ENCODE peak calls at places on chromosomes 11 and 22, in four cellular contexts. One of them, this sample, is unnamed.

GRCh38 chr11:73389902-73390301 is 13.7 kb downstream of the RELT start:
- DNase-seq in coronary artery: no peak
- DNase-seq in DMS153: no peak
- DNase-seq in nucleus accumbens: no peak
- DNase-seq in this sample: no peak

GRCh38 chr11:122784325-122785155 is 53.8 kb upstream of the CRTAM start:
- DNase-seq in coronary artery: no peak
- DNase-seq in DMS153: no peak
- DNase-seq in nucleus accumbens: no peak
- DNase-seq in this sample: no peak

GRCh38 chr11:114275295-114275694 is 20.9 kb upstream of the NNMT start:
- DNase-seq in DMS153: no peak
- DNase-seq in nucleus accumbens: no peak
- DNase-seq in coronary artery: peak
- DNase-seq in this sample: no peak

GRCh38 chr11:117930668-117931330 is 1.6 kb upstream of the TMPRSS13 start:
- DNase-seq in coronary artery: no peak
- DNase-seq in nucleus accumbens: no peak
- DNase-seq in DMS153: no peak
- DNase-seq in this sample: peak

GRCh38 chr11:111591187-111591960 is 10.9 kb upstream of the SIK2 start:
- DNase-seq in DMS153: no peak
- DNase-seq in coronary artery: no peak
- DNase-seq in nucleus accumbens: no peak
- DNase-seq in this sample: no peak

GRCh38 chr22:44906248-44906936 is 103.4 kb downstream of the PHF21B start:
- DNase-seq in coronary artery: peak
- DNase-seq in nucleus accumbens: no peak
- DNase-seq in DMS153: no peak
- DNase-seq in this sample: no peak

GRCh38 chr11:72758690-72759389 is 6.6 kb upstream of the ARAP1 start:
- DNase-seq in DMS153: peak
- DNase-seq in nucleus accumbens: no peak
- DNase-seq in coronary artery: no peak
- DNase-seq in this sample: no peak

GRCh38 chr11:10261821-10262220 is 32.2 kb downstream of the SBF2 start:
- DNase-seq in DMS153: no peak
- DNase-seq in nucleus accumbens: no peak
- DNase-seq in coronary artery: no peak
- DNase-seq in this sample: no peak

GRCh38 chr11:19201737-19202605 is at the start of gene CSRP3:
- DNase-seq in coronary artery: no peak
- DNase-seq in nucleus accumbens: no peak
- DNase-seq in DMS153: no peak
- DNase-seq in this sample: no peak

GRCh38 chr11:19646921-19647320 is 65.7 kb upstream of the NAV2 start:
- DNase-seq in nucleus accumbens: no peak
- DNase-seq in coronary artery: no peak
- DNase-seq in DMS153: no peak
- DNase-seq in this sample: no peak

GRCh38 chr22:43925433-43926348 is 2.1 kb downstream of the PNPLA3 start:
- DNase-seq in DMS153: no peak
- DNase-seq in coronary artery: no peak
- DNase-seq in nucleus accumbens: no peak
- DNase-seq in this sample: no peak

GRCh38 chr22:19756288-19757128 is 4.1 kb upstream of the TBX1 start:
- DNase-seq in coronary artery: no peak
- DNase-seq in nucleus accumbens: no peak
- DNase-seq in DMS153: peak
- DNase-seq in this sample: peak

GRCh38 chr11:14393129-14393528 is 34.1 kb upstream of the RRAS2 start:
- DNase-seq in nucleus accumbens: no peak
- DNase-seq in DMS153: no peak
- DNase-seq in coronary artery: no peak
- DNase-seq in this sample: no peak

GRCh38 chr22:28229566-28230483 is 310.8 kb upstream of the PITPNB start:
- DNase-seq in coronary artery: no peak
- DNase-seq in DMS153: no peak
- DNase-seq in nucleus accumbens: no peak
- DNase-seq in this sample: no peak

GRCh38 chr11:34505874-34506273 is 7.7 kb downstream of the ELF5 start:
- DNase-seq in coronary artery: no peak
- DNase-seq in nucleus accumbens: no peak
- DNase-seq in DMS153: no peak
- DNase-seq in this sample: no peak

GRCh38 chr22:42893366-42894150 is 36.5 kb upstream of the ARFGAP3 start:
- DNase-seq in coronary artery: no peak
- DNase-seq in nucleus accumbens: no peak
- DNase-seq in DMS153: no peak
- DNase-seq in this sample: peak

GRCh38 chr11:114463999-114464398 is 24.7 kb downstream of the REXO2 start:
- DNase-seq in coronary artery: no peak
- DNase-seq in DMS153: no peak
- DNase-seq in nucleus accumbens: no peak
- DNase-seq in this sample: no peak

GRCh38 chr22:17629646-17630045 is 1.1 kb upstream of the ATP6V1E1 start:
- DNase-seq in coronary artery: no peak
- DNase-seq in nucleus accumbens: no peak
- DNase-seq in DMS153: no peak
- DNase-seq in this sample: no peak

GRCh38 chr11:211741-212140 is 4.2 kb downstream of the RIC8A start:
- DNase-seq in coronary artery: no peak
- DNase-seq in DMS153: no peak
- DNase-seq in nucleus accumbens: no peak
- DNase-seq in this sample: no peak

GRCh38 chr22:21590809-21591641 is 23.5 kb downstream of the UBE2L3 start:
- DNase-seq in DMS153: no peak
- DNase-seq in nucleus accumbens: no peak
- DNase-seq in coronary artery: no peak
- DNase-seq in this sample: no peak

GRCh38 chr11:66126808-66127555 is 56.9 kb downstream of the PACS1 start:
- DNase-seq in nucleus accumbens: peak
- DNase-seq in DMS153: peak
- DNase-seq in coronary artery: peak
- DNase-seq in this sample: peak

GRCh38 chr11:117824571-117825537 is at the start of gene FXYD2:
- DNase-seq in nucleus accumbens: no peak
- DNase-seq in DMS153: no peak
- DNase-seq in coronary artery: peak
- DNase-seq in this sample: no peak

GRCh38 chr22:42670921-42671709 is 21.9 kb upstream of the CYB5R3 start:
- DNase-seq in nucleus accumbens: no peak
- DNase-seq in coronary artery: no peak
- DNase-seq in DMS153: no peak
- DNase-seq in this sample: no peak

GRCh38 chr11:96486890-96487633 is 97.2 kb downstream of the JRKL start:
- DNase-seq in DMS153: peak
- DNase-seq in nucleus accumbens: no peak
- DNase-seq in coronary artery: no peak
- DNase-seq in this sample: no peak

GRCh38 chr22:34055525-34056200 is 135.4 kb upstream of the LARGE1 start:
- DNase-seq in nucleus accumbens: no peak
- DNase-seq in DMS153: no peak
- DNase-seq in coronary artery: no peak
- DNase-seq in this sample: peak

GRCh38 chr11:57357827-57358226 is 19.7 kb downstream of the P2RX3 start:
- DNase-seq in DMS153: no peak
- DNase-seq in coronary artery: no peak
- DNase-seq in nucleus accumbens: no peak
- DNase-seq in this sample: no peak

GRCh38 chr11:2538951-2539735 is 94.3 kb downstream of the KCNQ1 start:
- DNase-seq in coronary artery: peak
- DNase-seq in nucleus accumbens: no peak
- DNase-seq in DMS153: no peak
- DNase-seq in this sample: no peak

GRCh38 chr11:110734790-110735189 is 22.6 kb upstream of the ARHGAP20 start:
- DNase-seq in nucleus accumbens: no peak
- DNase-seq in coronary artery: no peak
- DNase-seq in DMS153: no peak
- DNase-seq in this sample: no peak

GRCh38 chr22:49272546-49273125 is 555.0 kb downstream of the BRD1 start:
- DNase-seq in DMS153: no peak
- DNase-seq in nucleus accumbens: no peak
- DNase-seq in coronary artery: peak
- DNase-seq in this sample: no peak

GRCh38 chr11:554824-555499 is 5.6 kb downstream of the LMNTD2 start:
- DNase-seq in coronary artery: no peak
- DNase-seq in nucleus accumbens: no peak
- DNase-seq in DMS153: peak
- DNase-seq in this sample: peak

GRCh38 chr11:55956521-55956920 is 13.2 kb downstream of the OR10AG1 start:
- DNase-seq in coronary artery: no peak
- DNase-seq in nucleus accumbens: no peak
- DNase-seq in DMS153: no peak
- DNase-seq in this sample: no peak